ENCODE peak calls at places on chromosomes 4 and X, in four cellular contexts. E is K562, T is fibroblast of lung, Q is HCT116. O is an unnamed sample.

GRCh38 chr4:158625544-158625943 is 46.1 kb downstream of the C4orf46 start:
- DNase-seq in E (no peak), T (no peak), Q (no peak), O (no peak)

GRCh38 chrX:65697915-65698796 is 30.7 kb downstream of the MSN start:
- DNase-seq in E (peak), T (no peak), Q (no peak), O (no peak)

GRCh38 chr4:124177647-124178425 is 534.7 kb downstream of the ANKRD50 start:
- DNase-seq in E (no peak), T (peak), Q (no peak), O (no peak)

GRCh38 chr4:20253272-20253798 is 1.6 kb downstream of the SLIT2 start:
- DNase-seq in E (no peak), T (peak), Q (no peak), O (peak)

GRCh38 chrX:16177260-16177659 is 10.0 kb downstream of the MAGEB17 start:
- DNase-seq in E (no peak), T (no peak), Q (no peak), O (no peak)

GRCh38 chrX:29617276-29617675 is 598.1 kb upstream of the MAGEB2 start:
- DNase-seq in E (no peak), T (peak), Q (no peak), O (no peak)

GRCh38 chr4:66331761-66332160 is 661.5 kb upstream of the EPHA5 start:
- DNase-seq in E (no peak), T (no peak), Q (no peak), O (no peak)

GRCh38 chr4:148062301-148062950 is 330.5 kb downstream of the ARHGAP10 start:
- DNase-seq in E (no peak), T (no peak), Q (no peak), O (no peak)

GRCh38 chr4:30828290-30828926 is 108.2 kb downstream of the PCDH7 start:
- DNase-seq in E (no peak), T (no peak), Q (peak), O (no peak)

DNA sequence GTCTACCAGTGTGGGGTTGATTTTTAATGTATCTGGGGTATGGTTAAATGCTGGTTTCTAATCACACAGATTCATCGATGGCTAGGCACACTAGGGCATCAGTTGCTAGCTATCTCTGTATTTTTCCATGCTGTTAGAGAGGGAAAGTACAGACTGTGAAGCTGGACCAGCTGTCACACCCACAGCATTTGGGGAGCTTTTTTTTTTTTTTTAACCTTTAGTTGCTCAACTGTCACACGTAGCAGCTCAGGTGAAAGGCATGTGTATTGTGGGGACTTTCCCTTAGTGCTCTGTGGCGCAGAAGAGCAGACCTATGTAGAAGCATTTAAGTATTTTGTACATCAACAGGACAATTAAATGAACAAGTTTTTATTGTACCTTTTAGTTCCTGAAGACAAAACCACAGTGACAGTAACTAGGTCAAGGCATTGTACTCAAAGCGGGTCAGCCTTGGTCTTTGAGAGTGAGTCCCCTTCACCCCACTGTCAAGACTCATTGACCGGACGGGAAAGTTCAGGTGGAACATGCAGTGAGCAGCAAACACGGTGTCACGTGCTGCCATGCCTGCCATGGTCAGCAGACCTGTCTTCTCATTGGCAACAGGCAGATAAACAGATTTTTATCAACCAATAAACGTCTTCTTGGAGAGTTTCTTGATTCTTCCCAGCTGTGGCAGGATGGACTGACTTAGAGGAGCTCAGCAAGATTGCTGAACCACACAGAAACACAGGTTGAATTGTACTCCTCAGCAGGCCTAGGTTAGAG is 65.3 kb downstream of the CASP3 start:
- DNase-seq in E (no peak), T (no peak), Q (no peak), O (no peak)
- H2AFZ ChIP-seq in E (peak), T (no peak), Q (no peak), O (no peak)

DNA sequence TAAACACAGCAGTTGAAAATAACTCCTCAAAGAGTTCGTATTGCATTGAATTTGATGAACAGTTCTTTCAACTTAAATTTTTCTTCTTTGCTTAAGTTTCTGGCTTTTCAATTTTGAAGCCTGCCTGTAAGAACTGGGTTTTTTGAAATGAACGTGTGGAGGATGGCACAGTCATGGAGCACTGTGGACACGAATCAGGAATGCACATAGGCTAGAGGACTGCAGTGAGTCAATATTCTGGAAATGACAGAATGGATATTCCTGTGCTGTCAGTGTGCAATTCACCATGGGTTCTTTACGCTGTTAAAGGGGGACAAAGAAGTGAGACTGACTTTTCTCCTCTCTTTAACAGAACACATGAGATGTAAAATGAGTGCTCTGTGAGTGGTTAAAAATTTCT is 368.0 kb upstream of the AGA start:
- DNase-seq in E (no peak), T (no peak), Q (no peak), O (no peak)
- H3K4me2 ChIP-seq in E (no peak), T (no peak), Q (no peak), O (no peak)

GRCh38 chr4:8613421-8614364 is 21.1 kb downstream of the CPZ start:
- DNase-seq in E (no peak), T (no peak), Q (no peak), O (no peak)
- H2AFZ ChIP-seq in E (no peak), T (no peak), Q (no peak), O (no peak)

DNA sequence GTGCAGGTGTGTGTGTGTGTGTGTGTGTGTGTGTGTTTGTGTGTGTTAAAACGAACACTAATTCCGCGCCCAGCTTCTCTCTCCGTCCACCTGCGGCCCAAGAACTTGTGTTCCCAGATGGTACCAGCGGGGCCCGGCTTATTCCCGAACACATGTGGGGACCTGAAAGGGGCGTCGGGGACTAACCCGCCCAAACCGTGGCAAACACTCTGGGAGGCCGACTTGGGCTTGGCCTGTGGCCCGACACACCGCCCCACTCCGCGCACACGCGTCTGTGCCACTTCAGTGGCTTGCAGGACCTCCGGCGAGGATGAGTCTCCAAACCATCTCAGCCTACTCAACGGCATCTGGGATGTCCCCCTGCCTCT is 870 bp upstream of the HHIP start:
- DNase-seq in E (no peak), T (no peak), Q (no peak), O (no peak)
- H3K4me2 ChIP-seq in E (no peak), T (peak), Q (no peak), O (no peak)

GRCh38 chr4:81471361-81472248 is at the start of gene RASGEF1B:
- DNase-seq in E (peak), T (peak), Q (no peak), O (peak)

GRCh38 chr4:81470456-81471327 is 1.0 kb downstream of the RASGEF1B start:
- DNase-seq in E (peak), T (no peak), Q (no peak), O (no peak)

GRCh38 chr4:81472249-81473085 is 760 bp upstream of the RASGEF1B start:
- DNase-seq in E (peak), T (peak), Q (no peak), O (peak)

GRCh38 chr4:81469774-81470455 is 1.8 kb downstream of the RASGEF1B start:
- DNase-seq in E (no peak), T (no peak), Q (no peak), O (no peak)

GRCh38 chr4:81473086-81473396 is 1.3 kb upstream of the RASGEF1B start:
- DNase-seq in E (no peak), T (no peak), Q (no peak), O (no peak)
- H2AFZ ChIP-seq in E (no peak), T (no peak), Q (no peak), O (peak)

GRCh38 chr4:142406051-142406549 is 440.0 kb downstream of the INPP4B start:
- DNase-seq in E (no peak), T (peak), Q (no peak), O (no peak)

GRCh38 chr4:142405021-142405991 is 440.8 kb downstream of the INPP4B start:
- DNase-seq in E (no peak), T (peak), Q (no peak), O (peak)

GRCh38 chr4:142408003-142408441 is 438.1 kb downstream of the INPP4B start:
- DNase-seq in E (no peak), T (peak), Q (no peak), O (no peak)

GRCh38 chr4:142407569-142407968 is 438.5 kb downstream of the INPP4B start:
- DNase-seq in E (no peak), T (peak), Q (no peak), O (no peak)

DNA sequence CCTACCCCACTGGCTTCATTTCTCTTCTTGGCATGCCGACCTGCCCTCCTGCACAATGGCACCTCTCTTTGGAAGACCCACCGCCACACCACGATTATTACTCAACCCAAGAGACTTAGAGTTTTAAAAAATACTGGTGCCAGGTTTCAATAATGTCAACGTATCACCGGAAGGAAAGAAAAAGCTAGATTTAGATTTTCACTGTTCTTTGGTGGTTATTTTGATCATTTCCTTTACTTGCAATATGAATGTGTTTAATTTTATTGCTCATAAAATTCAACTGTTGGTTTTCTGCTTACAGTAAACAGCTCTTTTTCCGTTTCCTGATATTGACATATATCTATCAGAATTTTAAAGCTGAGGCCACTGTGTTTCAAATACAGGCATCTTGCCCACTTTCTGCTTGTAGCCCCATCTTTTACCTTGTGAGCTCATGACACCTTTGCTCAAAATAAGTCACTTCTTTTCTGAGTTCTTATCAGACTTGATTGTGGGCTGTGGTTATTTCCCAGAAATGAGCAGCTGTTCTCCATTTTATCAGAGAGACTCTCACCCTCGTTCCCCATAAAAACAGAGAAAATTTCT is 439.1 kb downstream of the INPP4B start:
- DNase-seq in E (no peak), T (no peak), Q (no peak), O (no peak)
- H3K4me2 ChIP-seq in E (no peak), T (no peak), Q (peak), O (no peak)

GRCh38 chr4:108813261-108813660 is 50.4 kb upstream of the ETNPPL start:
- DNase-seq in E (no peak), T (no peak), Q (no peak), O (no peak)

GRCh38 chr4:108811486-108811885 is 48.6 kb upstream of the ETNPPL start:
- DNase-seq in E (no peak), T (no peak), Q (no peak), O (no peak)

GRCh38 chr4:108810087-108810486 is 47.2 kb upstream of the ETNPPL start:
- DNase-seq in E (no peak), T (no peak), Q (no peak), O (no peak)

DNA sequence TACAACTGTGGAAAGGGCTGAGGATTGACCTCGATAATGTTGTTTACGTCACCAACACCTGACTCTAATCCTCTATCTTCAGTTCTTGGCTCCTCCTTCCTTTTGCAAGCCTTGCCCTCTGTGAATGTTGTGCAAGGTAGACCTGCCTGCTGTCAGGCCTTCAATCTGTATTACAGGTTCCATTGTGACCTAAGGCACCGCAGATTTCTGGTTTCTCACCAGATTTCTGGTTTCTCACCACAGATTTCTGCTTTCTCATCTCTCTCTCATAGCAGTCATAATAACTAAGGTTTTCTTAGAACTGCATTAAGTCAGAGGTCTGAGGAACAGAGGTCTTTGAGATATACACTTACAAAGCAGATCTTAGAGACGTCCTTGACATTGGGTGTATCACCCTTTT is 51.5 kb upstream of the ETNPPL start:
- DNase-seq in E (no peak), T (no peak), Q (no peak), O (no peak)
- H2AFZ ChIP-seq in E (no peak), T (no peak), Q (no peak), O (no peak)

DNA sequence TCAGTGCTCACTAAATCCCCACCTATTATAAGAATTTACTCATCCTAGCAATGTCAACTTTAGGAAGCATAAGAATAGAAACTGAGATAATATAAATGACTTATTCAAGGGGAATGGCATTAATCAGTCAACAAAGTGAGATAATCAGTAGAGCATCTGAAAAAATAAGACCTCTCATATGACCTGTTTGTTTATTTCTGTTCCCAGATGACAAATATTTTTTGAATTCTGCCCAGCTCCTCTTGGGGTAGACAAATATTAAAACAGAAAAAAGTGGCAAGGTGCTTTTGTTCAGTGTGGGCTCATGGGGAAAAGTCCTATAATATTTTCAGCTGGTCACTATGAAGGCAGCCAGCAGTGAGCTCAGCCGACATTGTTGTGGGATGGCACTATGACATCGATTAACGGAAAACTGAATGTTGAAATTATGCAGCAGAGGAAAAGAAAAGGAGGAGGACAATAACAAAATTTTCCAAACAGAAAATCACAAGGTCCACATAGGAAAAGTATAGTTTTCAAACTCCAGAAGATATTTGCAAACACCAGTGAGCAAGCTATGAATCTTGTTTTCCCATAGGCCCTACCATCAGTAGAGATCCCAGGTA is 109.6 kb downstream of the ANXA3 start:
- DNase-seq in E (no peak), T (no peak), Q (no peak), O (no peak)
- H3K4me2 ChIP-seq in E (no peak), T (no peak), Q (no peak), O (no peak)

GRCh38 chr4:24646777-24647460 is 62.6 kb upstream of the DHX15 start:
- DNase-seq in E (no peak), T (peak), Q (no peak), O (no peak)

GRCh38 chr4:24642941-24643628 is 58.7 kb upstream of the DHX15 start:
- DNase-seq in E (no peak), T (peak), Q (no peak), O (no peak)

GRCh38 chr4:24645765-24646550 is 61.6 kb upstream of the DHX15 start:
- DNase-seq in E (no peak), T (peak), Q (no peak), O (no peak)

GRCh38 chr4:24644983-24645764 is 60.8 kb upstream of the DHX15 start:
- DNase-seq in E (no peak), T (peak), Q (no peak), O (no peak)

DNA sequence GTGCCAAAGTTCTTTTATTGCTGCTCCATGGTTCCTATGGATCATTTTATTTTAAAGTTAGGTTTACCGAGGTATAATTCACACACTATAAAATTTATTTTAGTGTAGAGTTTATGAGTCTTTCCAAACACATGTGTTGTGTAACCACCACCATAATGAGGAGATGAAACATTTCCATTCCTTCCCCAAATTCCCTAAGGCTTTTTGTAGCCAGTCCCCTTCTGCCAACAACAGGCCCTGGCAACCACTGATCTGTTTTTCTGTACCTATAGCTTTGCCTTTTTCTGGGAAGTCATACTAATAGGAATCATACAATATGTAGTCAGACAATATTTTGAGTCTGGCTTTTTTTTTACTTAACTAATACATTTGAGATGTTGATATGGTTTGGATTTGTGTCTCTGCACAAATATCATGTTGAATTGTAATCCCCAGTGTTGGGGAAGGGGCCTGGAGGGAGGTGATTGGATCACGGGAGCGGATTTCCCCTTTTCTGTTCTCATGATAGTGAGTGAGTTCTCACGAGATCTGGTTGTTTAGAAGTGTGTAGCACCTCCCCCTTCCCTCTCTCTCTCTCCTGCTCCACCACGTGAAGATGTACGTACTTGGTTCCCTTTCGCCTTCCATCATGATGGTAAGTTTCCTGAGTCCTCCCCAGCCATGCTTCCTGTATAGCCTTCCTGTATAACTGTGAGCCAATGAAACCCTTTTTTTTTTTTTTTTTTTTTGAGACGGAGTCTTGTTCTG is 59.6 kb upstream of the DHX15 start:
- DNase-seq in E (no peak), T (peak), Q (no peak), O (no peak)
- H2AFZ ChIP-seq in E (no peak), T (no peak), Q (no peak), O (no peak)

GRCh38 chrX:2638279-2638678 is 52.8 kb upstream of the CD99 start:
- DNase-seq in E (no peak), T (no peak), Q (no peak), O (no peak)

GRCh38 chrX:2645563-2645962 is 45.5 kb upstream of the CD99 start:
- DNase-seq in E (no peak), T (no peak), Q (no peak), O (no peak)

GRCh38 chrX:2642791-2643190 is 48.3 kb upstream of the CD99 start:
- DNase-seq in E (no peak), T (no peak), Q (no peak), O (no peak)

GRCh38 chrX:2642146-2642545 is 48.9 kb upstream of the CD99 start:
- DNase-seq in E (no peak), T (no peak), Q (no peak), O (no peak)

GRCh38 chrX:2640436-2641150 is 50.5 kb upstream of the CD99 start:
- DNase-seq in E (no peak), T (no peak), Q (no peak), O (no peak)
- H3K4me2 ChIP-seq in E (no peak), T (no peak), Q (no peak), O (no peak)